ENCODE peak calls at places on chromosome 9, in four cellular contexts. One of them, this sample, is unnamed.

GRCh38 chr9:120326076-120326693 is 253.8 kb downstream of the CDK5RAP2 start:
- DNase-seq in Right ventricle myocardium inferior: no peak
- DNase-seq in Kasumi-1: no peak
- DNase-seq in GM23248: no peak
- DNase-seq in this sample: no peak

GRCh38 chr9:75588808-75589207 is 301.7 kb upstream of the PCSK5 start:
- DNase-seq in Kasumi-1: peak
- DNase-seq in GM23248: peak
- DNase-seq in Right ventricle myocardium inferior: no peak
- DNase-seq in this sample: no peak

GRCh38 chr9:137801023-137801319 is 76.6 kb upstream of the CACNA1B start:
- DNase-seq in GM23248: no peak
- DNase-seq in Kasumi-1: no peak
- DNase-seq in Right ventricle myocardium inferior: no peak
- DNase-seq in this sample: no peak

GRCh38 chr9:84111726-84112125 is 131.1 kb downstream of the RMI1 start:
- DNase-seq in GM23248: peak
- DNase-seq in Right ventricle myocardium inferior: no peak
- DNase-seq in Kasumi-1: no peak
- DNase-seq in this sample: no peak

GRCh38 chr9:81191222-81191621 is 498.1 kb downstream of the TLE1 start:
- DNase-seq in Right ventricle myocardium inferior: no peak
- DNase-seq in GM23248: no peak
- DNase-seq in Kasumi-1: no peak
- DNase-seq in this sample: no peak

GRCh38 chr9:33445941-33446506 is 1.4 kb downstream of the AQP3 start:
- DNase-seq in Kasumi-1: no peak
- DNase-seq in Right ventricle myocardium inferior: no peak
- DNase-seq in GM23248: no peak
- DNase-seq in this sample: no peak

GRCh38 chr9:89481161-89481915 is 16.6 kb downstream of the SEMA4D start:
- DNase-seq in GM23248: no peak
- DNase-seq in Right ventricle myocardium inferior: no peak
- DNase-seq in Kasumi-1: no peak
- DNase-seq in this sample: no peak

GRCh38 chr9:133275105-133276000 is at the start of gene ABO:
- DNase-seq in Right ventricle myocardium inferior: no peak
- DNase-seq in Kasumi-1: no peak
- DNase-seq in GM23248: peak
- DNase-seq in this sample: no peak

GRCh38 chr9:119094086-119094485 is 275.1 kb downstream of the BRINP1 start:
- DNase-seq in GM23248: peak
- DNase-seq in Right ventricle myocardium inferior: no peak
- DNase-seq in Kasumi-1: no peak
- DNase-seq in this sample: no peak

GRCh38 chr9:84823426-84824271 is 154.1 kb downstream of the NTRK2 start:
- DNase-seq in Right ventricle myocardium inferior: no peak
- DNase-seq in Kasumi-1: no peak
- DNase-seq in GM23248: no peak
- DNase-seq in this sample: no peak

GRCh38 chr9:130987054-130987453 is 21.9 kb upstream of the LAMC3 start:
- DNase-seq in Right ventricle myocardium inferior: no peak
- DNase-seq in GM23248: no peak
- DNase-seq in Kasumi-1: no peak
- DNase-seq in this sample: no peak

GRCh38 chr9:5205071-5205470 is 19.6 kb upstream of the INSL6 start:
- DNase-seq in GM23248: no peak
- DNase-seq in Kasumi-1: no peak
- DNase-seq in Right ventricle myocardium inferior: no peak
- DNase-seq in this sample: no peak

GRCh38 chr9:126474201-126474765 is 139.4 kb upstream of the LMX1B start:
- DNase-seq in Kasumi-1: no peak
- DNase-seq in GM23248: peak
- DNase-seq in Right ventricle myocardium inferior: no peak
- DNase-seq in this sample: no peak

GRCh38 chr9:112051812-112052211 is 123.3 kb downstream of the SUSD1 start:
- DNase-seq in Kasumi-1: no peak
- DNase-seq in GM23248: peak
- DNase-seq in Right ventricle myocardium inferior: no peak
- DNase-seq in this sample: no peak

GRCh38 chr9:708182-708555 is 133.3 kb upstream of the DMRT1 start:
- DNase-seq in Right ventricle myocardium inferior: no peak
- DNase-seq in Kasumi-1: no peak
- DNase-seq in GM23248: peak
- DNase-seq in this sample: peak

GRCh38 chr9:130072515-130073235 is 19.0 kb downstream of the GPR107 start:
- DNase-seq in GM23248: no peak
- DNase-seq in Kasumi-1: no peak
- DNase-seq in Right ventricle myocardium inferior: no peak
- DNase-seq in this sample: no peak

GRCh38 chr9:4382722-4383317 is 83.0 kb upstream of the GLIS3 start:
- DNase-seq in Kasumi-1: no peak
- DNase-seq in GM23248: peak
- DNase-seq in Right ventricle myocardium inferior: no peak
- DNase-seq in this sample: no peak

GRCh38 chr9:131678499-131679111 is 61.3 kb downstream of the RAPGEF1 start:
- DNase-seq in Right ventricle myocardium inferior: peak
- DNase-seq in GM23248: peak
- DNase-seq in Kasumi-1: peak
- DNase-seq in this sample: no peak

GRCh38 chr9:83130541-83130940 is 67.6 kb upstream of the RASEF start:
- DNase-seq in GM23248: peak
- DNase-seq in Kasumi-1: no peak
- DNase-seq in Right ventricle myocardium inferior: no peak
- DNase-seq in this sample: no peak

GRCh38 chr9:98132158-98132557 is 13.1 kb upstream of the TRIM14 start:
- DNase-seq in Kasumi-1: no peak
- DNase-seq in GM23248: no peak
- DNase-seq in Right ventricle myocardium inferior: no peak
- DNase-seq in this sample: no peak

GRCh38 chr9:82604947-82605656 is 457.8 kb downstream of the RASEF start:
- DNase-seq in GM23248: no peak
- DNase-seq in Right ventricle myocardium inferior: no peak
- DNase-seq in Kasumi-1: no peak
- DNase-seq in this sample: no peak

This sample was measured in cerebellar nuclear complex.